ENCODE peak calls at places on chromosomes 4 and X, in four cellular contexts. X is bronchial epithelial cell, Q is PC-9, Y is SK-N-SH. V is an unnamed sample.

GRCh38 chrX:121000589-121000988 is 15.0 kb upstream of the CT47A1 start:
- DNase-seq in X (peak), Y (peak), Q (no peak), V (no peak)

GRCh38 chr4:41024556-41025491 is 189.5 kb downstream of the APBB2 start:
- DNase-seq in Q (no peak), X (peak), Y (no peak), V (no peak)

GRCh38 chr4:176709417-176709816 is 83.3 kb downstream of the VEGFC start:
- DNase-seq in Q (no peak), Y (no peak), X (peak), V (no peak)

GRCh38 chr4:2281575-2282343 is 19.9 kb upstream of the MXD4 start:
- DNase-seq in Y (no peak), Q (no peak), X (no peak), V (peak)

GRCh38 chr4:155639674-155640529 is 26.7 kb upstream of the GUCY1A1 start:
- DNase-seq in Q (no peak), X (no peak), Y (no peak), V (no peak)

GRCh38 chr4:54337007-54337406 is 107.9 kb downstream of the PDGFRA start:
- DNase-seq in Y (no peak), Q (no peak), X (no peak), V (no peak)

GRCh38 chr4:114078636-114079035 is 99.2 kb upstream of the ARSJ start:
- DNase-seq in X (no peak), Q (no peak), Y (no peak), V (no peak)

GRCh38 chrX:52422884-52423283 is 54.1 kb downstream of the XAGE2 start:
- DNase-seq in Q (no peak), Y (no peak), X (peak), V (no peak)

GRCh38 chrX:143472334-143472938 is 44.8 kb downstream of the SPANXN3 start:
- DNase-seq in X (no peak), Y (no peak), Q (no peak), V (no peak)

GRCh38 chr4:164613761-164614277 is 140.1 kb upstream of the SMIM31 start:
- DNase-seq in X (peak), Q (no peak), Y (no peak), V (no peak)

GRCh38 chr4:188178276-188178675 is 39.0 kb downstream of the TRIML1 start:
- DNase-seq in Y (no peak), X (peak), Q (no peak), V (no peak)

GRCh38 chr4:85544751-85545150 is 69.8 kb downstream of the ARHGAP24 start:
- DNase-seq in X (no peak), Y (no peak), Q (no peak), V (no peak)
- TF ChIP-seq CTCF in X (no peak), Y (no peak), Q (no peak), V (no peak)

GRCh38 chr4:171650543-171650942 is 162.7 kb upstream of the GALNTL6 start:
- DNase-seq in Y (peak), X (no peak), Q (no peak), V (peak)
- TF ChIP-seq CTCF in Y (no peak), X (no peak), Q (no peak), V (peak)

GRCh38 chr4:58760737-58761136 is 1650.6 kb upstream of the IGFBP7 start:
- DNase-seq in X (no peak), Q (no peak), Y (no peak), V (no peak)
- TF ChIP-seq CTCF in X (no peak), Q (no peak), Y (no peak), V (no peak)

GRCh38 chrX:65871671-65872311 is 168.1 kb downstream of the VSIG4 start:
- DNase-seq in X (peak), Q (peak), Y (no peak), V (no peak)
- TF ChIP-seq CTCF in X (peak), Q (peak), Y (peak), V (no peak)

V was measured in glutamatergic neuron.